ENCODE peak calls at places on chromosomes 3 and 15, in six cellular contexts. Z, A, S, U, K and R are unnamed samples.

GRCh38 chr15:20345401-20345958 is 196.1 kb downstream of the GOLGA6L6 start:
- DNase-seq in K (no peak), Z (peak), S (no peak), U (peak), A (no peak), R (no peak)

GRCh38 chr15:68364660-68365035 is 67.3 kb downstream of the ITGA11 start:
- DNase-seq in Z (no peak), U (no peak), A (no peak), S (no peak), K (no peak), R (no peak)

GRCh38 chr3:52067046-52067445 is 10.7 kb upstream of the DUSP7 start:
- DNase-seq in A (no peak), U (no peak), Z (no peak), K (no peak), S (no peak), R (no peak)

GRCh38 chr3:126039870-126040269 is 44.1 kb downstream of the SLC41A3 start:
- DNase-seq in K (no peak), A (no peak), Z (no peak), S (no peak), U (no peak), R (no peak)

GRCh38 chr15:39511000-39511914 is 69.6 kb upstream of the THBS1 start:
- DNase-seq in U (no peak), Z (peak), S (peak), A (peak), K (no peak), R (no peak)

GRCh38 chr15:56767315-56767714 is 34.0 kb upstream of the ZNF280D start:
- DNase-seq in Z (no peak), K (no peak), A (no peak), S (no peak), U (no peak), R (no peak)

GRCh38 chr15:78046796-78047341 is 30.6 kb downstream of the TBC1D2B start:
- DNase-seq in S (no peak), Z (no peak), U (peak), A (no peak), K (no peak), R (no peak)

GRCh38 chr3:112605285-112605684 is 35.7 kb downstream of the CCDC80 start:
- DNase-seq in K (peak), A (no peak), U (no peak), S (no peak), Z (no peak), R (no peak)

GRCh38 chr3:189392969-189393368 is 221.2 kb downstream of the TPRG1 start:
- DNase-seq in K (no peak), A (no peak), U (no peak), S (no peak), Z (peak), R (no peak)

GRCh38 chr3:121529308-121529707 is 16.5 kb downstream of the POLQ start:
- DNase-seq in Z (peak), A (no peak), U (no peak), K (no peak), S (no peak), R (no peak)

GRCh38 chr3:122078235-122078935 is 23.2 kb downstream of the CD86 start:
- DNase-seq in S (no peak), K (no peak), A (no peak), Z (no peak), U (no peak), R (no peak)

GRCh38 chr3:19428729-19429128 is 280.4 kb downstream of the KCNH8 start:
- DNase-seq in K (no peak), S (no peak), A (no peak), Z (no peak), U (no peak), R (no peak)

GRCh38 chr3:174168538-174169254 is 690.4 kb upstream of the NAALADL2 start:
- DNase-seq in K (no peak), A (no peak), U (no peak), Z (peak), S (no peak), R (no peak)

GRCh38 chr3:32709346-32709745 is 24.4 kb downstream of the CNOT10 start:
- DNase-seq in S (no peak), K (no peak), U (no peak), A (no peak), Z (no peak), R (no peak)

GRCh38 chr3:184578822-184579221 is 17.2 kb downstream of the EPHB3 start:
- DNase-seq in K (no peak), A (no peak), S (no peak), U (no peak), Z (no peak), R (no peak)

GRCh38 chr3:157793745-157794144 is 290.5 kb upstream of the VEPH1 start:
- DNase-seq in A (no peak), U (no peak), K (no peak), Z (no peak), S (no peak), R (no peak)

GRCh38 chr3:59248976-59249375 is 199.2 kb upstream of the CFAP20DC start:
- DNase-seq in Z (no peak), S (no peak), K (no peak), U (no peak), A (no peak), R (no peak)

GRCh38 chr3:169659858-169660614 is 3.5 kb downstream of the MECOM start:
- DNase-seq in A (no peak), U (peak), K (peak), S (peak), Z (no peak), R (no peak)

GRCh38 chr15:101501703-101502373 is 12.3 kb upstream of the PCSK6 start:
- DNase-seq in U (peak), Z (peak), S (no peak), K (peak), A (peak), R (peak)

GRCh38 chr15:32041294-32041693 is 11.0 kb downstream of the CHRNA7 start:
- DNase-seq in Z (no peak), K (no peak), S (no peak), U (no peak), A (no peak), R (no peak)

GRCh38 chr3:180329187-180329586 is 272.8 kb upstream of the TTC14 start:
- DNase-seq in A (no peak), S (no peak), K (no peak), Z (no peak), U (no peak), R (no peak)
- TF ChIP-seq CTCF in A (no peak), S (no peak), K (no peak), Z (no peak), U (no peak), R (no peak)

GRCh38 chr15:66156310-66156975 is 97.1 kb downstream of the MEGF11 start:
- DNase-seq in A (no peak), K (no peak), U (no peak), Z (no peak), S (no peak), R (no peak)
- TF ChIP-seq CTCF in A (no peak), K (no peak), U (no peak), Z (no peak), S (no peak), R (no peak)

GRCh38 chr3:13241621-13242363 is 168.6 kb upstream of the IQSEC1 start:
- DNase-seq in U (no peak), K (no peak), Z (no peak), A (no peak), S (no peak), R (no peak)
- TF ChIP-seq CTCF in U (no peak), K (no peak), Z (no peak), A (no peak), S (no peak), R (no peak)

GRCh38 chr15:91984006-91984405 is 130.5 kb downstream of the SLCO3A1 start:
- DNase-seq in A (no peak), S (no peak), U (no peak), K (no peak), Z (no peak), R (no peak)

GRCh38 chr15:91985297-91985696 is 131.8 kb downstream of the SLCO3A1 start:
- DNase-seq in U (no peak), A (no peak), S (no peak), K (no peak), Z (no peak), R (no peak)

GRCh38 chr15:91981802-91982201 is 128.3 kb downstream of the SLCO3A1 start:
- DNase-seq in Z (no peak), K (no peak), S (no peak), U (no peak), A (no peak), R (no peak)

GRCh38 chr15:91980502-91981267 is 127.2 kb downstream of the SLCO3A1 start:
- DNase-seq in K (no peak), A (no peak), Z (no peak), U (no peak), S (no peak), R (no peak)

GRCh38 chr15:91982401-91982800 is 128.9 kb downstream of the SLCO3A1 start:
- DNase-seq in Z (no peak), U (no peak), A (no peak), K (no peak), S (no peak), R (no peak)
- TF ChIP-seq CTCF in Z (no peak), U (no peak), A (no peak), K (no peak), S (no peak), R (no peak)

DNA sequence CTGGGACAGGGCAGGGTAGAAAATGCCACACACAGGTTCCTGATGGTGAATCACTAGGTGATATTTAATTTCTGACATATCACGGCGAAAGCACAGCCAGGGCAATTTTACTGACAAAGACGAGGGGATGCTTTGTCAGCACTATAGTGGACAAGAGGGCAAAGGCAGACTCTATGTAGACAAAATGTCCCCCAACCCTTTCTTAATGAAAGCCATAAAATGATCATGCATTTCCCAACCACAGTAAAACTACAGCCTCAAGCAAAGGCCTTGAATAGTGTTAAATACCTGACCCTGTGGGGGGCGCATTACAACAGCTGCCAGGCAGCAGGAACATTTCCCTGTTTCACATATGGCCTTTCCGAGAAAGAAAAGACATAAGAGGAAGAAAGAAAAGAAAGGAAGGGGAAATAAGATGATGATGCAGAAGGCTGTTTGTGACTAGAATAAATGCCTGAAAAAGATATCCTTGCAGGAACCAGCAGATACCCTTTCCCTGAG is 49.5 kb downstream of the GLDN start:
- DNase-seq in U (no peak), A (no peak), K (no peak), S (no peak), Z (no peak), R (no peak)
- TF ChIP-seq CTCF in U (no peak), A (no peak), K (no peak), S (no peak), Z (no peak), R (no peak)